ENCODE peak calls at places on chromosomes 6 and 20, in five cellular contexts. U is upper lobe of right lung, B is adrenal gland, O is cardiac fibroblast, X is psoas muscle. Y is an unnamed sample.

GRCh38 chr20:17334866-17335412 is 108.1 kb downstream of the PCSK2 start:
- DNase-seq in X (no peak), U (no peak), O (no peak), B (no peak), Y (no peak)

GRCh38 chr6:45426251-45426650 is 48.5 kb upstream of the SUPT3H start:
- DNase-seq in B (no peak), U (no peak), X (no peak), O (no peak), Y (no peak)

GRCh38 chr20:37990571-37991151 is 42.6 kb downstream of the TTI1 start:
- DNase-seq in X (peak), O (peak), U (peak), B (peak), Y (no peak)

GRCh38 chr20:52313335-52313963 is 121.9 kb upstream of the ZFP64 start:
- DNase-seq in X (no peak), O (peak), B (peak), U (no peak), Y (peak)

GRCh38 chr20:47784599-47785320 is 521 bp downstream of the SULF2 start:
- DNase-seq in U (no peak), O (peak), B (peak), X (peak), Y (peak)

GRCh38 chr6:139029470-139030210 is 1.1 kb downstream of the ABRACL start:
- DNase-seq in U (peak), X (peak), O (peak), B (peak), Y (peak)

GRCh38 chr6:165636015-165636414 is 27.0 kb downstream of the PDE10A start:
- DNase-seq in O (peak), X (no peak), B (no peak), U (no peak), Y (no peak)

GRCh38 chr6:97963148-97963680 is 680.2 kb upstream of the MMS22L start:
- DNase-seq in X (no peak), B (no peak), O (peak), U (no peak), Y (peak)

GRCh38 chr6:3325210-3325609 is 66.5 kb downstream of the PSMG4 start:
- DNase-seq in U (no peak), O (peak), X (no peak), B (peak), Y (peak)

GRCh38 chr6:133610271-133610840 is 278.6 kb upstream of the TCF21 start:
- DNase-seq in O (peak), X (no peak), B (no peak), U (no peak), Y (peak)

GRCh38 chr6:147961473-147962141 is 381.0 kb upstream of the SASH1 start:
- DNase-seq in U (no peak), O (no peak), B (no peak), X (no peak), Y (no peak)

GRCh38 chr6:81756690-81757089 is 4.2 kb upstream of the TENT5A start:
- DNase-seq in O (no peak), B (no peak), X (no peak), U (no peak), Y (no peak)

DNA sequence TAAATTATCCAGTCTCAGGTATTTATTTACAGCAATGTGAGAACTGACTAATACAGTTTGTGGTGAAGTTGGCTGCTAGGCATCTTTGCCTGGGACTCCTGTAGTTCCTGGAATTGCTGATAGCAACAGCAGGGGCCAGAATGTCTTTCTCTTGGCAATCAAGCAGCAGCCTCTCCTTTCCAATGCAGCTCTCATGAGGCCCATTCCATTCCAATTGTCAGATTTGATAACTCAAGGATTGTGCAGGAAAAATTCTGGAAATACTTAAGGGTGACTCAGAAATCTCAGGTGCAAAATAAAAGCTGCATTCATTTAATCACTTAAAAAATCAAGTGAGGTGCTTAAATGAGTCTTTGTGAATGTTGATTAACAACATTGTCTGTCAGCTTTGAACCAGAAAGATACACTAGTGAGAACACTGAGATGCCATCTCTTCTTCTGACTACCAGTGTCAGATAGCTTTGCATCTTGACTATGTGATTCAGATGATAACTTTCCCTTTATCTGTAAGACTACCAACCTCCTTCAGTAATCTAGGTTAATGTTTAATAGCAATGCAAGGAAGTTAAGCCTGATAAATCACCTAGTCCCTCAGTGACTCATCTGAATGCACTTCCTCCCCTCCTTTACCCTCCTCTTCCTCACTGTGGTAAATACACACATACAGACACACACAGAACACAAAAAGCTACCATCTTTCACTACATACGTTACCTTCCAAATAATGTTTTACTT is 32.1 kb upstream of the COL21A1 start:
- DNase-seq in X (no peak), B (no peak), U (no peak), O (peak), Y (no peak)
- H3K4me3 ChIP-seq in X (no peak), B (no peak), U (no peak), O (no peak), Y (no peak)

GRCh38 chr6:135906542-135906941 is 55.0 kb downstream of the PDE7B start:
- DNase-seq in O (peak), X (no peak), B (no peak), U (no peak), Y (no peak)

GRCh38 chr6:135905604-135906300 is 54.3 kb downstream of the PDE7B start:
- DNase-seq in O (no peak), B (no peak), U (no peak), X (no peak), Y (peak)

GRCh38 chr6:135901776-135902524 is 50.4 kb downstream of the PDE7B start:
- DNase-seq in O (peak), U (no peak), B (peak), X (peak), Y (peak)

GRCh38 chr6:135904666-135905065 is 53.2 kb downstream of the PDE7B start:
- DNase-seq in B (no peak), O (no peak), X (no peak), U (no peak), Y (no peak)

DNA sequence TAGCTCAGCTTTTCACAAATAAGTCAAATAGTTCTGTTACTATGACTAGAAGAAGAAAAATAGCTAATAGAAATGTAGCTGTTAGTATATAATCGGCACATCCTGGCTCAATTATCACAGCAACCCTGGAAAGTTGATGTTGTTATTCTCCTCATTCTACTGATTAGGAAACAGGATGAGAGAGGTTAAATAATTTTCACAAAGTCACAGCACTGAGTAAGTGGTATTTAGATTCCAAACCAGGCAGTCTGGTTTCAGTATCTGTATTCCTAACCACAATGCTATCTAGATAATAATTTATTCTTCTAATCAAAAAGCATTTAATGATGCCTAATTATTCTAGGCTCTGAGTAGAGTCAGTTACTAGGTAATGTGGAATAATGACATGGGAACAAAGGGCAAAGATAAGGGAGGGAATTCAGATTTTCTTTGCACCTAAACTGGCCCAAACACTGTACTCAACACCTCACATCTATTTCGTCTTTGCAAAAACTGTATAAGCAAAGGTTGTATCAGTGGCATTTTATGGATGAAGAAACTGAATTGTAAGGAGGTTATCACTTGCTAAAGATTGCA is 51.3 kb downstream of the PDE7B start:
- DNase-seq in B (no peak), U (no peak), X (no peak), O (peak), Y (no peak)
- H3K4me3 ChIP-seq in B (peak), U (no peak), X (no peak), O (no peak), Y (no peak)

GRCh38 chr20:62792940-62793756 is 3.1 kb upstream of the MRGBP start:
- DNase-seq in B (peak), X (no peak), U (no peak), O (no peak), Y (no peak)
- H3K4me3 ChIP-seq in B (peak), X (peak), U (peak), O (no peak), Y (no peak)

GRCh38 chr6:42748241-42748898 is 2.5 kb upstream of the TBCC start:
- DNase-seq in X (no peak), O (peak), B (no peak), U (peak), Y (no peak)
- H3K4me3 ChIP-seq in X (peak), O (no peak), B (no peak), U (peak), Y (no peak)